ENCODE peak calls at places on chromosomes 1 and 21, in nine cellular contexts. F is pancreas; A is transverse colon; X is epithelial cell of esophagus; K is astrocyte of the spinal cord; Q is astrocyte; R is CD8-positive, alpha-beta T cell; H is tibial artery; O is thoracic aorta. E is an unnamed sample.
A peak's percentile ranks its signal among the peaks of the same experiment; 100 is the strongest.

GRCh38 chr1:236301958-236302335 is 20.2 kb upstream of the ERO1B start:
- DNase-seq in O (no peak), F (peak; percentile 57), A (no peak), H (no peak), R (no peak), K (no peak), X (no peak), Q (no peak), E (no peak)

GRCh38 chr21:33022828-33023573 is 2.7 kb upstream of the OLIG2 start:
- DNase-seq in O (no peak), R (no peak), X (no peak), Q (no peak), F (no peak), H (no peak), K (no peak), A (no peak), E (no peak)

GRCh38 chr1:185593271-185593670 is 140.9 kb upstream of the HMCN1 start:
- DNase-seq in O (no peak), F (no peak), R (no peak), K (no peak), H (no peak), Q (no peak), X (no peak), A (no peak), E (no peak)

GRCh38 chr1:152855661-152856060 is 4.1 kb upstream of the LCE7A start:
- DNase-seq in O (no peak), R (no peak), H (no peak), X (peak; percentile 9), K (no peak), A (no peak), F (no peak), Q (no peak), E (no peak)

GRCh38 chr1:109659997-109660755 is 4.3 kb downstream of the GSTM4 start:
- DNase-seq in X (no peak), F (peak; percentile 82), K (no peak), A (no peak), H (no peak), O (no peak), R (no peak), Q (peak; percentile 12), E (no peak)

GRCh38 chr21:41706678-41707077 is 60.2 kb downstream of the RIPK4 start:
- DNase-seq in K (no peak), A (peak; percentile 69), O (no peak), R (no peak), H (no peak), Q (peak; percentile 37), F (peak; percentile 55), X (peak; percentile 48), E (no peak)

GRCh38 chr1:92934395-92935378 is 26.6 kb downstream of the DIPK1A start:
- DNase-seq in R (no peak), Q (peak; percentile 98), O (no peak), A (peak; percentile 24), X (peak; percentile 17), K (peak; percentile 85), F (peak; percentile 24), H (peak; percentile 56), E (no peak)

GRCh38 chr1:109078317-109078716 is 2.5 kb upstream of the TAF13 start:
- DNase-seq in O (no peak), H (no peak), R (no peak), X (no peak), A (no peak), K (no peak), F (no peak), Q (no peak), E (no peak)

GRCh38 chr1:74712863-74713262 is 20.0 kb downstream of the CRYZ start:
- DNase-seq in X (no peak), F (no peak), R (no peak), K (no peak), Q (peak; percentile 9), O (no peak), H (no peak), A (no peak), E (no peak)

GRCh38 chr1:151513626-151514101 is 2.5 kb downstream of the CGN start:
- DNase-seq in Q (no peak), R (no peak), K (no peak), X (peak; percentile 86), O (no peak), A (peak; percentile 91), H (no peak), F (peak; percentile 90), E (peak; percentile 93)

GRCh38 chr1:59041878-59042277 is 255.0 kb upstream of the FGGY start:
- DNase-seq in K (no peak), O (no peak), R (no peak), F (no peak), X (no peak), Q (peak; percentile 28), H (no peak), A (no peak), E (no peak)

GRCh38 chr1:7070389-7071029 is 285.3 kb downstream of the CAMTA1 start:
- DNase-seq in H (peak; percentile 58), X (peak; percentile 66), A (peak; percentile 57), R (peak; percentile 37), Q (peak; percentile 38), K (peak; percentile 63), O (no peak), F (peak; percentile 48), E (peak; percentile 67)

GRCh38 chr1:15945011-15945831 is 30.7 kb downstream of the ZBTB17 start:
- DNase-seq in R (no peak), A (no peak), X (no peak), H (no peak), K (no peak), O (no peak), Q (no peak), F (no peak), E (no peak)

GRCh38 chr1:60984066-60984799 is 98.1 kb upstream of the NFIA start:
- DNase-seq in X (no peak), O (no peak), R (no peak), K (peak; percentile 43), Q (peak; percentile 42), H (peak; percentile 81), F (no peak), A (no peak), E (no peak)

GRCh38 chr1:54811066-54811465 is 9.9 kb upstream of the TTC22 start:
- DNase-seq in R (no peak), Q (no peak), H (no peak), O (no peak), A (peak; percentile 4), K (no peak), F (no peak), X (no peak), E (no peak)

GRCh38 chr1:88302843-88303486 is 381.1 kb upstream of the PKN2 start:
- DNase-seq in A (no peak), R (no peak), Q (peak; percentile 21), X (peak; percentile 42), H (no peak), F (no peak), K (peak; percentile 50), O (no peak), E (peak; percentile 21)
- TF ChIP-seq CTCF in A (no peak), R (no peak), Q (peak; percentile 56), X (peak; percentile 54), H (peak; percentile 44), F (peak; percentile 40), K (peak; percentile 42), O (peak; percentile 49), E (peak; percentile 47)

DNA sequence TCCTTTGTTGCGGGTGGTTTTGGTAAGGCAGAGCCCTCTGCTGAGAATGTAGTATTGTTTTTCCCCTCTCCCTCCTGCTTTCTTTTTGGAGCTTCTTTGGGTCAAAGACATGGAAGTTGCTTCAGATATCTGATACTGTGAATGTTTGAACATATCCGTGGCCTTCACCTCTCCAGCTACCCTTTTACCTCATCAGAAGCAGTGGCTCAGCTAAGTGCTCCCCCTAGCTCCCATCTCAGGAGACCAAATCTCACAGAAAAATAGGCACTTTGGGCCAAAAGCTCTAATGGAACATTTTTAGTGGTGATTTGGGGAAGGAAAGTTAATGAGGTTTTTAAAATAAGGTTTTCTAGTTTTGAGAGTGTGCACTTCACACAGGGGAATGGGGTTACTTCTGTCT is 6.3 kb downstream of the TMEM200B start:
- DNase-seq in O (no peak), F (no peak), H (no peak), X (no peak), A (no peak), Q (no peak), K (no peak), R (no peak), E (no peak)
- TF ChIP-seq CTCF in O (no peak), F (no peak), H (no peak), X (no peak), A (no peak), Q (no peak), K (peak; percentile 27), R (no peak), E (no peak)

DNA sequence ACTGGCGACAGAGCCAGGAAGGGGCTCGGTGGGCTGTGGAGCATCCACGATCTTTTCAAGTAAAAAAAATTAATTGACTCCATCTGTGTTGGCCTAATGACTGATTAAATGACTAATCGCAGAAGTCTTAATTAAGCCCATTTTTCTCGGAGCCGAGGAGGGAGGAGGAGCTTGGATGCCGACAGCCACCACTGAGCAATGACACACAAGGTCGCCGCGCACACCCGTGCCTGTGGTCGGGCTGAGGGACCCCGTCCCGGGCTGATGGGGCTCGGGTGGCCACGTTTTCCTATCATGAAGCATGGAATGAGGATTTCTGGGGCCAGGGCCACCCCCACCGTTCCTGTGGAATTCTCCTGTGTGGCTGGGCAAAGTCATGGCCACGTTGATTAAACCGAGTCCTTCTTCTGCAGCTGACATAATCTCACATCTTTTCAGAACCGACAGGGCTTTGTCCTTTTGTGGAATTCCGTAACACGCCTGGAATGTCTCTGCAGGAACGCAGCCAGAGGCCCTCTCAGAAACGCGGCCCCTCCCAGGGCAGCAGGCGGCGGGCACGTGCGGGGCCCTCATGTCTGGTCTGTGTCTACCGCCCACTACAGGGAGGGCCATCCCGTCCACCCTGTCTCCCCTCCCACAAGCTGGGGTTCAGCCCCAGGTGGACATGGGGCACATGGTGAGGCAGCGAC is 60.7 kb downstream of the MORN1 start:
- DNase-seq in X (peak; percentile 47), H (peak; percentile 80), R (no peak), Q (peak; percentile 79), O (no peak), F (no peak), K (peak; percentile 82), A (peak; percentile 33), E (no peak)
- TF ChIP-seq CTCF in X (no peak), H (no peak), R (no peak), Q (no peak), O (no peak), F (no peak), K (no peak), A (no peak), E (no peak)

DNA sequence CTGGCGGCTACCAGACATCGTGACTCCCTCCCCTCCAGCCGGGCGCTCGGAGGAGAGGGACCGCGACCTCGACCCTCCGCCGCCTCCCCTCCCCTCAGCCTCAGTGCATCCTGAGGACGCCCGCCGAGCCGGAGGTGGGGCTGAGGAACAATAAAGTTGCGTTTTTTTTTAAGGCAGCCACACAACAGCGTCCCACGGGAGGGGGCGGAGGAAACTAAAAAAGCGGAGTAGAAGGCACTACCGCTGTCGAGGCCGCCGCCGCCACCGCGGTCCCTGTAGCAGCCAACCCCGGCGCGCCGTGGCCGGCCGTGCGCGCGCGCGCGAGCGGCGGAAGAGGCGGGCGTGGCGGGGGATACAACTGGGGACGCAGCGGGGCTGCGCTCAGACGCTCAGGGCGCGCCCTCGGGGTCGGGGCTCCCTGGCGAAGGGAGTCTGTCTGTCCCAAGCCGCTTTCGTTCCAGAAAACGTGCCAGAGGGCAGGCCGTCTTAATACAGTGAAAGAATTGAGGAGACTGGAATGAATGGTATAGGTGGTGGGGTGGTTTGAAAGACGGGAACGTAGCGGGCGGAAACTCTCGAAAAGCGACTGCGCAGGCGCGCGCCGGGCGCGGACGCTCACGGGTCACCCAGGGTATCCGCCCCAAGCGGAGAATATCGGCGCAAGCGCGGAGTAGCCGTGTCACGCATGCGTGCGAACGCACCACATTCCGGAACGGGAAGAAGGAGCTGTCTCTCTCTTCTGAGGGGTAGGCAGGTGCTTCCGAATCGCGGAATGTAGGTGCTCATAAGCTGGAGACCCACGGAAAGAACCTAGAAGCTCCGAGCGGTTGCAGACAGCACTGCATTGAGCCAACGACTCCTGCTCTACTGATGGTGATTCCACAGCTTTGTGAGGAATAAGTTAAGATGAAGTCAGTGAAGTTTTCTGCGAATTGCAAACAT is at the start of gene COP1:
- DNase-seq in A (peak; percentile 99), R (peak; percentile 98), K (peak; percentile 97), H (peak; percentile 93), X (peak; percentile 97), O (peak; percentile 63), F (peak; percentile 95), Q (peak; percentile 85), E (peak; percentile 97)
- TF ChIP-seq CTCF in A (no peak), R (no peak), K (no peak), H (peak; percentile 30), X (no peak), O (peak; percentile 15), F (no peak), Q (no peak), E (no peak)